ENCODE peak calls at places on chromosome 10, in six cellular contexts. Z is GM20000; S is NCI-H510A treated with DMSO at 0.1 percent for 48 hours; H is RPMI7951; W is stimulated activated CD8-positive, alpha-beta memory T cell treated with anti-CD3 and anti-CD28 coated beads, Interleukin-15, amount 100 ng/mL, for 24 hours; R is adrenal gland. E is an unnamed sample.
A peak's percentile ranks its signal among the peaks of the same experiment; 100 is the strongest.

GRCh38 chr10:6445671-6446278 is 134.3 kb downstream of the PRKCQ start:
- DNase-seq in Z (peak; percentile 57), S (no peak), H (peak; percentile 51), W (peak; percentile 10), R (peak; percentile 23), E (no peak)

GRCh38 chr10:124705817-124706461 is 38.2 kb downstream of the FAM53B start:
- DNase-seq in Z (no peak), S (no peak), H (no peak), W (no peak), R (no peak), E (no peak)

GRCh38 chr10:77641788-77642397 is 4.3 kb upstream of the KCNMA1 start:
- DNase-seq in Z (peak; percentile 77), S (peak; percentile 94), H (peak; percentile 73), W (no peak), R (peak; percentile 61), E (no peak)

GRCh38 chr10:21746118-21746517 is 212.1 kb downstream of the MLLT10 start:
- DNase-seq in Z (no peak), S (no peak), H (no peak), W (no peak), R (no peak), E (no peak)

GRCh38 chr10:43314626-43315025 is 47.8 kb upstream of the RASGEF1A start:
- DNase-seq in Z (no peak), S (no peak), H (no peak), W (no peak), R (no peak), E (no peak)

GRCh38 chr10:17418249-17418648 is 36.1 kb downstream of the ST8SIA6 start:
- DNase-seq in Z (no peak), S (no peak), H (no peak), W (no peak), R (no peak), E (no peak)

GRCh38 chr10:101236376-101237079 is 7.3 kb upstream of the LBX1 start:
- DNase-seq in Z (no peak), S (no peak), H (no peak), W (no peak), R (no peak), E (no peak)

GRCh38 chr10:103861501-103861900 is 6.1 kb upstream of the SH3PXD2A start:
- DNase-seq in Z (no peak), S (no peak), H (peak; percentile 73), W (no peak), R (no peak), E (no peak)

GRCh38 chr10:95818663-95819062 is 62.7 kb downstream of the ENTPD1 start:
- DNase-seq in Z (no peak), S (no peak), H (peak; percentile 63), W (no peak), R (no peak), E (no peak)

GRCh38 chr10:58360412-58361004 is 24.7 kb upstream of the TFAM start:
- DNase-seq in Z (no peak), S (peak; percentile 19), H (peak; percentile 57), W (no peak), R (no peak), E (no peak)

GRCh38 chr10:84587789-84588188 is 259.4 kb downstream of the CCSER2 start:
- DNase-seq in Z (no peak), S (no peak), H (no peak), W (no peak), R (no peak), E (no peak)

GRCh38 chr10:52933748-52934147 is 161.2 kb upstream of the MBL2 start:
- DNase-seq in Z (no peak), S (no peak), H (no peak), W (no peak), R (no peak), E (no peak)

GRCh38 chr10:102113956-102114857 is 6.0 kb downstream of the LDB1 start:
- DNase-seq in Z (no peak), S (peak; percentile 20), H (peak; percentile 26), W (no peak), R (no peak), E (no peak)

GRCh38 chr10:70571636-70572439 is 30.7 kb downstream of the PRF1 start:
- DNase-seq in Z (no peak), S (no peak), H (no peak), W (no peak), R (no peak), E (no peak)

GRCh38 chr10:628386-629045 is 61.0 kb downstream of the DIP2C start:
- DNase-seq in Z (no peak), S (no peak), H (no peak), W (no peak), R (no peak), E (no peak)

GRCh38 chr10:95355241-95355779 is 64.5 kb upstream of the PDLIM1 start:
- DNase-seq in Z (no peak), S (no peak), H (no peak), W (no peak), R (no peak), E (no peak)

GRCh38 chr10:119371704-119372663 is 164.6 kb downstream of the GRK5 start:
- DNase-seq in Z (peak; percentile 68), S (no peak), H (no peak), W (no peak), R (no peak), E (no peak)

GRCh38 chr10:48543445-48543844 is 61.4 kb downstream of the ARHGAP22 start:
- DNase-seq in Z (no peak), S (no peak), H (no peak), W (no peak), R (no peak), E (no peak)

GRCh38 chr10:95408931-95409873 is 118.4 kb upstream of the PDLIM1 start:
- DNase-seq in Z (no peak), S (no peak), H (no peak), W (no peak), R (peak; percentile 67), E (no peak)

GRCh38 chr10:14556285-14556956 is 218.3 kb downstream of the FAM107B start:
- DNase-seq in Z (peak; percentile 47), S (peak; percentile 34), H (no peak), W (no peak), R (no peak), E (peak; percentile 39)

GRCh38 chr10:94174838-94175237 is 181.1 kb downstream of the PLCE1 start:
- DNase-seq in Z (no peak), S (no peak), H (no peak), W (no peak), R (no peak), E (no peak)

GRCh38 chr10:5692476-5693358 is 8.1 kb downstream of the TASOR2 start:
- DNase-seq in Z (peak; percentile 74), S (no peak), H (peak; percentile 60), W (peak; percentile 29), R (peak; percentile 52), E (peak; percentile 32)

GRCh38 chr10:33052476-33052875 is 94.4 kb upstream of the ITGB1 start:
- DNase-seq in Z (no peak), S (no peak), H (no peak), W (no peak), R (no peak), E (no peak)

GRCh38 chr10:33279276-33279675 is 55.2 kb downstream of the NRP1 start:
- DNase-seq in Z (no peak), S (no peak), H (peak; percentile 50), W (no peak), R (no peak), E (no peak)

E was measured in GM12878.